ENCODE peak calls at places on chromosomes 13 and 19, in ten cellular contexts. Z is heart right ventricle, H is HepG2, W is GM12878, N is right cardiac atrium, A is RWPE2, O is aorta, Q is IMR-90, R is right lobe of liver, Y is body of pancreas. J is an unnamed sample. For H3K9me3, the result is how much of the 10 kb centered on the place peaks cover.

GRCh38 chr19:52963229-52963760 is 614 bp upstream of the ZNF816 start:
- ATAC-seq in Z (peak), Y (peak), O (peak), R (peak), A (peak), H (peak), W (peak), Q (peak), N (peak), J (peak)

GRCh38 chr19:45767881-45768643 is 990 bp downstream of the SIX5 start:
- ATAC-seq in Q (no peak), W (peak), Y (peak), O (no peak), N (no peak), Z (peak), H (no peak), A (peak), R (peak), J (no peak)

GRCh38 chr19:40744554-40745401 is 5.5 kb downstream of the ACTMAP start:
- ATAC-seq in Y (no peak), H (peak), Q (peak), A (no peak), O (no peak), R (peak), N (no peak), Z (no peak), W (peak), J (no peak)

GRCh38 chr13:74732736-74733135 is 598.5 kb upstream of the KLF12 start:
- ATAC-seq in A (no peak), Y (no peak), W (no peak), Q (no peak), Z (no peak), H (no peak), O (no peak), R (no peak), N (no peak), J (no peak)

GRCh38 chr13:92806215-92806614 is 420.4 kb upstream of the GPC6 start:
- ATAC-seq in O (peak), Y (peak), Q (peak), W (peak), N (peak), R (peak), H (no peak), A (no peak), Z (peak), J (no peak)

GRCh38 chr19:52335768-52336116 is 301 bp upstream of the ZNF610 start:
- ATAC-seq in W (peak), Q (peak), O (peak), H (peak), Y (no peak), A (peak), R (no peak), N (peak), Z (peak), J (peak)

GRCh38 chr19:56476671-56477428 is at the start of gene ZNF667:
- ATAC-seq in Q (peak), Z (no peak), H (no peak), W (no peak), O (peak), A (no peak), Y (no peak), R (no peak), N (peak), J (no peak)

GRCh38 chr19:39679791-39680168 is 24.1 kb downstream of the LGALS16 start:
- ATAC-seq in A (no peak), N (no peak), Q (no peak), Y (no peak), R (no peak), H (no peak), O (no peak), Z (no peak), W (peak), J (no peak)

GRCh38 chr13:64871742-64872141 is 2358.4 kb downstream of the PCDH9 start:
- ATAC-seq in N (no peak), H (peak), R (no peak), A (no peak), Z (peak), Q (no peak), W (no peak), Y (no peak), O (no peak), J (no peak)

GRCh38 chr13:57314897-57315520 is 148.0 kb downstream of the PRR20E start:
- ATAC-seq in W (no peak), Q (no peak), H (no peak), Y (no peak), A (no peak), O (no peak), R (no peak), Z (no peak), N (no peak), J (no peak)

GRCh38 chr19:6740589-6741348 is 1.3 kb downstream of the TRIP10 start:
- ATAC-seq in A (no peak), Z (peak), N (peak), W (peak), H (no peak), R (no peak), O (peak), Q (no peak), Y (no peak), J (no peak)

GRCh38 chr13:111027481-111028439 is 87.3 kb upstream of the ARHGEF7 start:
- ATAC-seq in H (no peak), W (no peak), O (no peak), Y (no peak), A (no peak), Z (no peak), Q (peak), R (no peak), N (no peak), J (no peak)

GRCh38 chr19:5578094-5578846 is 10.5 kb upstream of the TINCR start:
- ATAC-seq in Q (peak), A (peak), N (peak), O (peak), Z (peak), H (peak), W (peak), R (peak), Y (peak), J (peak)

GRCh38 chr13:93751117-93751516 is 524.5 kb downstream of the GPC6 start:
- ATAC-seq in Q (no peak), A (no peak), O (no peak), W (no peak), N (no peak), R (no peak), Y (no peak), Z (no peak), H (no peak), J (no peak)

GRCh38 chr13:63954683-63955082 is 2539.0 kb upstream of the PCDH20 start:
- ATAC-seq in N (no peak), R (no peak), O (no peak), H (peak), Q (no peak), W (no peak), A (no peak), Z (no peak), Y (no peak), J (no peak)

GRCh38 chr19:40604647-40605200 is 3.6 kb downstream of the LTBP4 start:
- ATAC-seq in H (no peak), Z (no peak), Y (no peak), O (no peak), W (no peak), A (no peak), R (no peak), N (no peak), Q (no peak), J (no peak)

GRCh38 chr19:6116749-6117430 is 6.6 kb upstream of the RFX2 start:
- ATAC-seq in N (no peak), Z (no peak), H (no peak), W (no peak), O (no peak), Y (no peak), R (no peak), Q (no peak), A (no peak), J (no peak)

GRCh38 chr13:32426191-32426980 is 1.5 kb downstream of the N4BP2L1 start:
- ATAC-seq in Y (no peak), Q (no peak), O (no peak), W (peak), R (peak), Z (peak), N (peak), A (no peak), H (no peak), J (no peak)

GRCh38 chr13:80584785-80585184 is 243.9 kb upstream of the SPRY2 start:
- ATAC-seq in O (no peak), A (no peak), H (no peak), Z (no peak), N (no peak), R (no peak), W (no peak), Y (no peak), Q (no peak), J (no peak)

GRCh38 chr19:49403404-49404187 is 15.5 kb downstream of the KASH5 start:
- ATAC-seq in A (peak), Y (no peak), O (no peak), H (no peak), Q (peak), W (peak), Z (no peak), N (no peak), R (no peak), J (no peak)

GRCh38 chr19:18683955-18684641 is 618 bp downstream of the CRTC1 start:
- ATAC-seq in N (no peak), O (no peak), A (no peak), R (no peak), Z (no peak), W (no peak), Y (peak), Q (no peak), H (no peak), J (peak)

GRCh38 chr19:7497292-7497691 is 8.5 kb upstream of the PEX11G start:
- ATAC-seq in R (no peak), Y (no peak), W (peak), Z (no peak), O (no peak), H (peak), Q (peak), A (peak), N (no peak), J (no peak)

GRCh38 chr13:97145057-97145456 is 77.1 kb upstream of the MBNL2 start:
- ATAC-seq in H (no peak), R (no peak), Z (no peak), W (no peak), Q (no peak), A (no peak), Y (no peak), N (no peak), O (no peak), J (no peak)

GRCh38 chr19:39360599-39360998 is 18.4 kb downstream of the SAMD4B start:
- ATAC-seq in N (no peak), O (no peak), Y (no peak), W (no peak), R (no peak), Q (no peak), H (no peak), A (no peak), Z (no peak), J (no peak)

GRCh38 chr13:111129465-111130110 is 14.5 kb downstream of the ARHGEF7 start:
- ATAC-seq in Y (no peak), H (no peak), A (no peak), N (no peak), W (peak), R (no peak), O (no peak), Z (no peak), Q (no peak), J (no peak)

GRCh38 chr19:45985321-45985720 is 9.9 kb upstream of the CCDC61 start:
- ATAC-seq in O (no peak), Q (no peak), R (no peak), H (no peak), Z (no peak), N (no peak), A (no peak), Y (no peak), W (no peak), J (no peak)

GRCh38 chr19:18239303-18239702 is 13.1 kb upstream of the PDE4C start:
- ATAC-seq in N (no peak), Y (no peak), R (no peak), A (no peak), W (no peak), O (no peak), H (no peak), Z (peak), Q (peak), J (no peak)

GRCh38 chr13:112746044-112746443 is 56.2 kb downstream of the ATP11A start:
- ATAC-seq in O (no peak), H (no peak), R (no peak), N (no peak), A (no peak), W (no peak), Q (no peak), Y (no peak), Z (no peak), J (no peak)

GRCh38 chr19:34759218-34759917 is 13.6 kb downstream of the ZNF599 start:
- ATAC-seq in W (no peak), Y (no peak), A (no peak), N (no peak), Z (no peak), Q (no peak), H (no peak), R (no peak), O (no peak), J (no peak)

GRCh38 chr19:34757441-34757840 is 15.6 kb downstream of the ZNF599 start:
- ATAC-seq in W (no peak), Q (no peak), R (no peak), Y (no peak), H (no peak), Z (no peak), A (no peak), O (no peak), N (no peak), J (no peak)
- H3K9me3 ChIP-seq in W (under half), Q (half or more), R (half or more), Y (half or more), H (half or more), Z (under half), A (under half), O (under half), N (under half), J (under half)

DNA sequence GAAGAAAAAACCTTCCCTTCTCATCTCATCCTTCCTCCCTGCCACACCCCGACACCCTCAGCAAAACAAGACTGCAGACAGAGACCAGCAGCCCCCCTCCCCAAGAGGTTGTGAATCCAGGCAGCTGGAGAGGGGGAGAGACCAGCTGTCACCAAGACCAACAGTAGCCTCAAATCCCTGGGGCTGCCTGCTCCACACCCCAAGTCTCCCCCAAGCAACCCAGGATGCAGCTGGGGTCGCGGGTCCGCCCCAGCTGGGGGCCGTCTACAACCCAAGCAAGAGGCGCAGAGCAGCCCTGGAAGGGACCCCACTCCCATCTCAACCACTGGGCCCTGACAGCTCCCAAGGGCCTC is 7.1 kb downstream of the KLF16 start:
- ATAC-seq in O (no peak), Q (no peak), W (no peak), N (no peak), R (no peak), Z (no peak), Y (no peak), A (no peak), H (no peak), J (no peak)
- H3K4me3 ChIP-seq in O (no peak), Q (peak), W (peak), N (peak), R (peak), Z (no peak), Y (no peak), A (no peak), H (no peak), J (peak)

DNA sequence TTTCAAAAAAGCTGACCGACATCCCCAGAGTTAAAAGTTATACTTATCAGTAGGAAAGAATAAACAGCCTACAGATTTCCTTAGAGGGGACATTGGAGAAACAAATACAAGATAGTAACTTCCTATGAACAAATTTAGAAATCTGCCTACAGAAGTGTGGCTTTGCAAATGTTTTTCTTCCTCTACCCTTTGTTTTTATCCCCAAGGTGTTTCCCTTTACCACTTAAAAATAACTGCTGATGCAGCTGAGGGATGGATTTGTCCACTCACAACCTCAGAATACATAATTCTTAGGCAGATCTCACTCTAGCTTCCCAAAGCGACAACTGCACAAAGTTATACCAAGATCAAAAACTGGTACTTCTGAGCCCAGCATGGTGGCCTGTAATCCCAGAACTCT is 20.9 kb downstream of the MED4 start:
- ATAC-seq in N (no peak), H (no peak), W (no peak), R (no peak), Z (no peak), O (no peak), A (no peak), Q (no peak), Y (no peak), J (no peak)
- H3K9me3 ChIP-seq in N (under half), H (under half), W (under half), R (under half), Z (under half), O (under half), A (under half), Q (under half), Y (under half), J (under half)

GRCh38 chr19:55158848-55159793 is 1.6 kb upstream of the TNNI3 start:
- ATAC-seq in W (no peak), Y (no peak), Q (no peak), H (no peak), Z (peak), N (peak), A (peak), O (no peak), R (no peak), J (peak)

GRCh38 chr19:55157064-55157908 is at the start of gene TNNI3:
- ATAC-seq in Y (no peak), Z (peak), A (no peak), N (peak), R (no peak), Q (no peak), H (no peak), W (no peak), O (no peak), J (no peak)

GRCh38 chr19:55153652-55154264 is 3.8 kb downstream of the TNNI3 start:
- ATAC-seq in Q (no peak), W (no peak), H (no peak), O (no peak), Y (no peak), A (no peak), N (no peak), Z (no peak), R (no peak), J (no peak)

GRCh38 chr19:55158423-55158822 is 891 bp upstream of the TNNI3 start:
- ATAC-seq in A (no peak), Q (no peak), Y (no peak), W (no peak), N (no peak), Z (peak), R (no peak), O (no peak), H (no peak), J (no peak)

GRCh38 chr19:55156202-55157063 is 1.1 kb downstream of the TNNI3 start:
- ATAC-seq in W (peak), R (no peak), Y (no peak), N (peak), H (peak), O (no peak), A (peak), Q (peak), Z (no peak), J (no peak)
- H3K4me3 ChIP-seq in W (no peak), R (no peak), Y (no peak), N (peak), H (peak), O (no peak), A (peak), Q (no peak), Z (peak), J (peak)

DNA sequence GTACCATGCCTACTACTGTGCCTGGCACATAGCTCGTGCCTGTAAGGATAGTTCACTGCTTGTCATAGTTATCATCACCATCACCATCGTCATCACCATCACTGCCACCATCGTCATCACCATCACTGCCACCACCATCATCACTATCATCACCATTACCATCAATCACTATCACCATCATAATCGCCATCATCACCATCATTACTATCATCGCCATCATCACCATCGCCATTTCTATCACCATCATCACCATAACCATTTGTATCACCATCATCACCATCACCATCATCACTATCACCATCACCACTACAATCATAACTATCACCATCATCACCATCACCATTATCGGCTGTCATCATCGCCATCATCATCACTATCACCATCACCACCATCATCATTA is 107.1 kb downstream of the TUBA3C start:
- ATAC-seq in Q (no peak), Y (no peak), W (no peak), H (no peak), O (no peak), Z (no peak), N (no peak), A (no peak), R (no peak), J (no peak)
- H3K9me3 ChIP-seq in Q (under half), Y (under half), W (under half), H (under half), O (under half), Z (under half), N (under half), A (under half), R (under half), J (under half)